ENCODE peak calls at places on chromosomes 13 and 19, in nine cellular contexts. X, M, S, G, I, R, K, A and F are unnamed samples. For H3K9me3, the result is how much of the 10 kb centered on the place peaks cover.

GRCh38 chr13:25963681-25964080 is 88.1 kb downstream of the SHISA2 start:
- DNase-seq in X (no peak), M (no peak), S (no peak), G (no peak), I (no peak), R (no peak), K (no peak), A (no peak), F (no peak)

GRCh38 chr19:46976845-46977320 is 42.8 kb upstream of the NPAS1 start:
- DNase-seq in X (no peak), M (no peak), S (peak), G (no peak), I (no peak), R (peak), K (no peak), A (no peak), F (peak)

GRCh38 chr13:57624565-57625435 is 6.7 kb upstream of the PCDH17 start:
- DNase-seq in X (peak), M (peak), S (no peak), G (no peak), I (peak), R (peak), K (peak), A (no peak), F (no peak)

GRCh38 chr13:108734676-108735075 is 105.3 kb downstream of the MYO16 start:
- DNase-seq in X (no peak), M (peak), S (no peak), G (no peak), I (no peak), R (peak), K (no peak), A (no peak), F (no peak)

GRCh38 chr13:66803013-66803739 is 427.0 kb downstream of the PCDH9 start:
- DNase-seq in X (no peak), M (no peak), S (no peak), G (no peak), I (no peak), R (no peak), K (no peak), A (no peak), F (no peak)

GRCh38 chr13:26549713-26550112 is 7.8 kb upstream of the WASF3 start:
- DNase-seq in X (no peak), M (no peak), S (no peak), G (no peak), I (no peak), R (no peak), K (no peak), A (no peak), F (no peak)

GRCh38 chr13:41122838-41123237 is 9.8 kb downstream of the KBTBD6 start:
- DNase-seq in X (no peak), M (no peak), S (no peak), G (no peak), I (no peak), R (no peak), K (no peak), A (no peak), F (no peak)

GRCh38 chr19:46859637-46860124 is 1.1 kb upstream of the ARHGAP35 start:
- DNase-seq in X (peak), M (peak), S (peak), G (peak), I (peak), R (no peak), K (peak), A (no peak), F (no peak)

GRCh38 chr13:32086791-32087441 is 55.3 kb downstream of the FRY start:
- DNase-seq in X (no peak), M (no peak), S (no peak), G (no peak), I (no peak), R (no peak), K (no peak), A (no peak), F (no peak)

GRCh38 chr19:33446918-33447293 is 73.4 kb downstream of the CEBPG start:
- DNase-seq in X (no peak), M (no peak), S (no peak), G (no peak), I (no peak), R (no peak), K (no peak), A (no peak), F (no peak)

GRCh38 chr19:47255947-47256687 is at the start of gene CCDC9:
- DNase-seq in X (peak), M (peak), S (peak), G (peak), I (peak), R (peak), K (peak), A (peak), F (peak)

GRCh38 chr13:31951215-31951678 is 80.3 kb upstream of the FRY start:
- DNase-seq in X (peak), M (no peak), S (peak), G (no peak), I (peak), R (no peak), K (peak), A (peak), F (peak)

GRCh38 chr19:19402656-19403372 is 2.7 kb upstream of the GATAD2A start:
- DNase-seq in X (no peak), M (no peak), S (no peak), G (no peak), I (no peak), R (no peak), K (no peak), A (no peak), F (no peak)

GRCh38 chr13:48201044-48201443 is 32.0 kb upstream of the ITM2B start:
- DNase-seq in X (no peak), M (no peak), S (no peak), G (no peak), I (no peak), R (no peak), K (no peak), A (no peak), F (no peak)

GRCh38 chr13:22047785-22048104 is 376.9 kb downstream of the FGF9 start:
- DNase-seq in X (no peak), M (no peak), S (no peak), G (no peak), I (no peak), R (no peak), K (no peak), A (no peak), F (no peak)

GRCh38 chr19:4014541-4015491 is 7.3 kb downstream of the PIAS4 start:
- DNase-seq in X (peak), M (no peak), S (no peak), G (no peak), I (no peak), R (peak), K (no peak), A (no peak), F (no peak)

GRCh38 chr19:16467581-16467980 is 4.2 kb downstream of the EPS15L1 start:
- DNase-seq in X (peak), M (no peak), S (no peak), G (no peak), I (no peak), R (no peak), K (no peak), A (no peak), F (no peak)

GRCh38 chr19:12611361-12611699 is 610 bp downstream of the ZNF791 start:
- DNase-seq in X (peak), M (peak), S (peak), G (peak), I (peak), R (peak), K (peak), A (peak), F (peak)

GRCh38 chr13:45781553-45782326 is 69.8 kb downstream of the SIAH3 start:
- DNase-seq in X (peak), M (no peak), S (no peak), G (peak), I (no peak), R (no peak), K (no peak), A (no peak), F (no peak)

GRCh38 chr13:39385621-39386231 is 217.3 kb downstream of the LHFPL6 start:
- DNase-seq in X (no peak), M (no peak), S (no peak), G (no peak), I (no peak), R (peak), K (no peak), A (no peak), F (no peak)

GRCh38 chr13:46492946-46493345 is 60.0 kb upstream of the LRCH1 start:
- DNase-seq in X (peak), M (peak), S (no peak), G (no peak), I (peak), R (peak), K (no peak), A (no peak), F (no peak)

GRCh38 chr19:44745386-44745831 is 3.1 kb upstream of the BCL3 start:
- DNase-seq in X (peak), M (peak), S (peak), G (no peak), I (peak), R (peak), K (peak), A (no peak), F (peak)

GRCh38 chr13:61094865-61095264 is 320.8 kb downstream of the PCDH20 start:
- DNase-seq in X (no peak), M (no peak), S (no peak), G (no peak), I (no peak), R (no peak), K (no peak), A (no peak), F (no peak)

GRCh38 chr19:58513694-58514563 is 2.1 kb upstream of the SLC27A5 start:
- DNase-seq in X (peak), M (peak), S (peak), G (peak), I (peak), R (peak), K (peak), A (peak), F (peak)

GRCh38 chr13:104898484-104898883 is 1637.0 kb downstream of the EFNB2 start:
- DNase-seq in X (no peak), M (no peak), S (no peak), G (no peak), I (no peak), R (no peak), K (no peak), A (no peak), F (no peak)

GRCh38 chr13:29159871-29160270 is 339.7 kb downstream of the MTUS2 start:
- DNase-seq in X (no peak), M (no peak), S (no peak), G (no peak), I (no peak), R (no peak), K (no peak), A (no peak), F (no peak)
- H3K9me3 ChIP-seq in X (under half), M (under half), S (under half), G (under half), I (under half), R (under half), K (under half), A (under half), F (under half)

DNA sequence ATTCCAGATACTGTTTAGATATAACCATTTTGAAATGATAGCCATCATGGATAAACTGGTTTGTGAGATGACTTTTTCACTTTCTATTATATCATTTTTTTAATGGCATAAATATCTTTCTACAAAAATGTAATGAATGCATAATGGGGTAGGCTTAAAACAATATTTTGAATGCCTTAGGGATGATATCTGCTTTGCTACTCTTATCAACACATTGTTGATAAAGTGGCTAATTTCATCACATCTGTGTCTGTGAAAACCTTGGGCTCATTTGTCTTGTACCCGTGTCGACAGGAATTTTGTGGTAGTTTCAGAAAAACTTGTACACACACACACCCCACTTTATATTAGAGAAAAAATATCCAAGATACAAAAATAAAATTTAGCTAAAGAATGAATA is 44.1 kb downstream of the SLITRK6 start:
- DNase-seq in X (no peak), M (no peak), S (no peak), G (no peak), I (no peak), R (no peak), K (no peak), A (no peak), F (no peak)
- TF ChIP-seq CTCF in X (no peak), M (no peak), S (no peak), G (no peak), I (no peak), R (no peak), K (no peak), A (no peak), F (no peak)

DNA sequence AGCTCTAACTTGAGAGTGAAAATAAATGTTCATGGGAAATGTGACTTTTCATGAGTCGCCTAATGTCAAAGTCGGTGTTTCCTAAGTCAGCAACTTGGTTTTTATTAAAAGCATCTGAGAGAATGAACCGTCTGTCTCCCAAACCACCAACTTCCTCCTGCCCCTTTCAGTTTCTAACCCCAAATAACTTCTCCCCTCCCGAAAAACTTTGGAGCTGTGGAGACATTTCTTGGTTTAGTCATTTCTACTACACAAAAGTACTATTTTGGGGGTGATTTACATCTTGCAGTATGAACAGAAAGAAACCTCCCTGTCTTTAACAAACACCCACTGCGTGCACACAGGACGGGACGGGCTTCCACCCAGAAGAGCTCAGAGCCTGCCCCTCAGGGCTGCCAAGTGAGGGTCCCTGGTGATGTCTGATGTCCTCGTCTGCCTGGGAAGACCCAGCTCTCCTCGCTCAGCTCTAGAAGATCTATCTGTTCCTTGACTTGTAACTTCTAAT is 65.0 kb downstream of the RASA3 start:
- DNase-seq in X (no peak), M (no peak), S (no peak), G (no peak), I (no peak), R (no peak), K (no peak), A (no peak), F (no peak)
- H3K27ac ChIP-seq in X (peak), M (peak), S (peak), G (peak), I (peak), R (no peak), K (peak), A (peak), F (peak)

DNA sequence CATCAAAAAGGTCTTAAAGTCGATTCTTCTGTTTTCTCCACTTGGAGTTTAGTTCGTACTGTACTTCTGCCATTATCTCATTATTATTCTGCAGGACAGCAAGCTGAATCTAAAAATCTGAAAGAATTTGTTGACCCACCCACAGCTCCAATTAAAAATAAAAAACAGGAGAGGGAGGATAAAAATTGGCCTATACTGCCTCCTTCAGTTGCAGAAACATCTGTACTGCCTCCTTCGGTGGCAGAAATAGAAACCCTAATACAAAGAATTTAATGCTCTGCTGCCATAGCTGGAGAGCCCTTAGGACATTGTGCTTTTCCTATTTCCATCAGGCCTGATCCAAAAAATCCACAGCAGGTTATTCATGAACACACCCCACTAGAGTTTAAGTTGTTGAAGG is 9.8 kb downstream of the ZNF350 start:
- DNase-seq in X (no peak), M (no peak), S (no peak), G (no peak), I (no peak), R (no peak), K (no peak), A (no peak), F (no peak)
- H3K9me3 ChIP-seq in X (under half), M (half or more), S (half or more), G (under half), I (under half), R (under half), K (half or more), A (under half), F (half or more)

GRCh38 chr19:42111811-42112210 is 20.4 kb downstream of the POU2F2 start:
- DNase-seq in X (no peak), M (no peak), S (no peak), G (no peak), I (no peak), R (no peak), K (no peak), A (no peak), F (no peak)

GRCh38 chr19:42114412-42114811 is 17.8 kb downstream of the POU2F2 start:
- DNase-seq in X (no peak), M (no peak), S (no peak), G (no peak), I (no peak), R (no peak), K (no peak), A (peak), F (no peak)

GRCh38 chr19:42115705-42116104 is 16.5 kb downstream of the POU2F2 start:
- DNase-seq in X (no peak), M (no peak), S (no peak), G (no peak), I (no peak), R (no peak), K (no peak), A (no peak), F (no peak)

GRCh38 chr19:42115219-42115618 is 17.0 kb downstream of the POU2F2 start:
- DNase-seq in X (no peak), M (no peak), S (no peak), G (no peak), I (no peak), R (no peak), K (no peak), A (no peak), F (no peak)

DNA sequence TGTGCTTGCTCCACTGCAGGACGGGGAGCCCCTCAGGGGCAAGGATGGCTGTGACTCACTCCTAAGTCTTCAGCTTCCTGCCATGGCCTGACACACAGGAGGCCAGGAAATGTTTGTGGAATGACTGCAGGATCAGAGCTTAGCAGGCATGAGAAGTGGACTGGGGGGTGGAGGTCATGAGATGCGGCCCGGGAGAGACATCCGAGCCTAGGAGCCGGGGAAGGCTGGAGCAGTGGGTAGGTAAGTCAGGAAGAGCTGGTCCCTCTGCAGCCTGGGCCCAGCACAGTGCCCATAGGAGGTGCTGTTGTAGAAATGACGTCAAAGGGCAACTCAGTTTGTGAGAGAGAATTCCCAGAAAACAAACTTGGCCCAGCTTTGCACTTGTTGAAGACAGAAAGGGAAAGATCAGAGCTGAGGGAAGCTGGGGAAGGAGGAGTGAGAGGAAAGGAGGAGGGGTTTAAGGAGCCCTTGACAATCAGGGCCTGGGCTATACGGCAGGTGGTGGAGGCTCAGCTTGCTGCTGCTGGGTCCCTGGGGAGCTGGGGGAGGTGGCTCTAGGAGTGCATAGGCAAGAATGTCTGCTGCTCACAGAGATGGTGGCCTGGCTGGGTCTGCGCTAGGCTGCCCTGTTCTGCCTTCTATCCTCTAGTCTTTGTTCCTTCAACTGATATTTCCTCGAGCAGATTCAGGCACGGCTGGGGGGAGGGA is 18.5 kb downstream of the POU2F2 start:
- DNase-seq in X (no peak), M (peak), S (no peak), G (peak), I (no peak), R (no peak), K (no peak), A (peak), F (no peak)
- TF ChIP-seq CTCF in X (no peak), M (peak), S (no peak), G (peak), I (no peak), R (no peak), K (no peak), A (no peak), F (no peak)